ENCODE peak calls at places on chromosome 18, in five cellular contexts. L is colonic mucosa; S is activated T-helper 1 cell treated with anti-CD3 and anti-CD28 coated beads, Interleukin-2, amount 50 U/mL, for 16 hours; Y is NCI-H510A treated with DMSO at 0.1 percent for 48 hours; E is PC-3. C is an unnamed sample.
A peak's percentile ranks its signal among the peaks of the same experiment; 100 is the strongest.

GRCh38 chr18:59690216-59691045 is 6.8 kb downstream of the CCBE1 start:
- DNase-seq in S (no peak), Y (peak; percentile 95), E (peak; percentile 20), L (no peak), C (no peak)

GRCh38 chr18:40917096-40917495 is 1037.9 kb upstream of the PIK3C3 start:
- DNase-seq in E (peak; percentile 60), L (no peak), Y (no peak), S (no peak), C (no peak)

GRCh38 chr18:37294951-37295350 is 270.6 kb downstream of the CELF4 start:
- DNase-seq in Y (peak; percentile 26), E (peak; percentile 2), S (no peak), L (peak; percentile 34), C (no peak)

GRCh38 chr18:24987271-24987932 is 364.6 kb downstream of the ZNF521 start:
- DNase-seq in S (no peak), L (no peak), E (no peak), Y (no peak), C (no peak)

GRCh38 chr18:72140007-72140406 is 404.1 kb downstream of the CBLN2 start:
- DNase-seq in E (no peak), Y (no peak), L (no peak), S (no peak), C (no peak)

GRCh38 chr18:10239138-10239537 is 215.3 kb upstream of the APCDD1 start:
- DNase-seq in E (no peak), S (no peak), Y (no peak), L (no peak), C (no peak)

GRCh38 chr18:31512203-31512764 is 14.3 kb downstream of the DSG2 start:
- DNase-seq in E (peak; percentile 67), Y (no peak), S (no peak), L (peak; percentile 88), C (no peak)

GRCh38 chr18:13233746-13234527 is 15.4 kb downstream of the LDLRAD4 start:
- DNase-seq in S (no peak), Y (no peak), L (peak; percentile 8), E (no peak), C (no peak)

GRCh38 chr18:78659748-78660147 is 319.9 kb upstream of the SALL3 start:
- DNase-seq in E (no peak), L (no peak), S (no peak), Y (no peak), C (no peak)

GRCh38 chr18:43587538-43588153 is 310.4 kb upstream of the SYT4 start:
- DNase-seq in L (no peak), S (no peak), Y (peak; percentile 58), E (peak; percentile 34), C (no peak)

GRCh38 chr18:63511285-63511684 is 30.9 kb upstream of the SERPINB12 start:
- DNase-seq in L (no peak), E (peak; percentile 87), Y (peak; percentile 97), S (no peak), C (no peak)

GRCh38 chr18:2529154-2529553 is 42.2 kb downstream of the METTL4 start:
- DNase-seq in S (no peak), Y (no peak), L (no peak), E (peak; percentile 14), C (no peak)

GRCh38 chr18:31983020-31983419 is 35.6 kb upstream of the RNF125 start:
- DNase-seq in E (no peak), L (peak; percentile 23), Y (no peak), S (no peak), C (no peak)

GRCh38 chr18:45169610-45170009 is 445.7 kb upstream of the SLC14A2 start:
- DNase-seq in S (no peak), L (no peak), Y (no peak), E (peak; percentile 75), C (no peak)

GRCh38 chr18:5546660-5547059 is 2.9 kb upstream of the EPB41L3 start:
- DNase-seq in S (no peak), L (no peak), E (peak; percentile 30), Y (peak; percentile 40), C (no peak)

GRCh38 chr18:62897153-62897552 is 181.8 kb downstream of the PHLPP1 start:
- DNase-seq in L (no peak), Y (no peak), S (no peak), E (peak; percentile 68), C (no peak)

GRCh38 chr18:68467966-68468365 is 246.9 kb downstream of the TMX3 start:
- DNase-seq in S (no peak), Y (peak; percentile 88), L (no peak), E (no peak), C (no peak)

GRCh38 chr18:45775241-45775676 is 50.2 kb upstream of the SIGLEC15 start:
- DNase-seq in S (peak; percentile 16), E (no peak), Y (peak; percentile 33), L (peak; percentile 69), C (peak; percentile 15)

GRCh38 chr18:24734058-24734457 is 273.6 kb downstream of the HRH4 start:
- DNase-seq in S (no peak), L (no peak), Y (peak; percentile 34), E (peak; percentile 47), C (no peak)

GRCh38 chr18:22563098-22563707 is 145.5 kb upstream of the CTAGE1 start:
- DNase-seq in L (peak; percentile 55), S (no peak), Y (peak; percentile 18), E (peak; percentile 93), C (no peak)

C was measured in activated gamma-delta T cell.